ENCODE peak calls at places on chromosome 15, in six cellular contexts. H, Q, Z, M, W and X are unnamed samples.

GRCh38 chr15:60957111-60957510 is 272.0 kb downstream of the RORA start:
- DNase-seq in H (no peak), Q (no peak), Z (no peak), W (no peak), M (peak; percentile 46), X (no peak)

GRCh38 chr15:44193651-44194396 is 1.2 kb downstream of the FRMD5 start:
- DNase-seq in M (peak; percentile 55), H (peak; percentile 6), Z (peak; percentile 55), W (no peak), Q (no peak), X (peak; percentile 11)

GRCh38 chr15:70195808-70196304 is 98.1 kb upstream of the TLE3 start:
- DNase-seq in W (peak; percentile 37), H (no peak), Q (peak; percentile 76), M (peak; percentile 95), Z (no peak), X (no peak)

GRCh38 chr15:37133619-37134018 is 33.3 kb upstream of the MEIS2 start:
- DNase-seq in W (no peak), H (no peak), M (no peak), Z (peak; percentile 51), Q (no peak), X (peak; percentile 18)

GRCh38 chr15:66908503-66909095 is 156.8 kb upstream of the SMAD3 start:
- DNase-seq in Q (no peak), Z (no peak), H (no peak), M (no peak), W (no peak), X (no peak)

GRCh38 chr15:49621327-49622210 is 721 bp downstream of the DTWD1 start:
- DNase-seq in Q (no peak), W (no peak), Z (peak; percentile 48), H (peak; percentile 1), M (peak; percentile 23), X (peak; percentile 1)

GRCh38 chr15:78682013-78682651 is 41.1 kb upstream of the CHRNB4 start:
- DNase-seq in Q (no peak), Z (no peak), H (no peak), W (no peak), M (no peak), X (no peak)

GRCh38 chr15:66389098-66389858 is 2.6 kb downstream of the MAP2K1 start:
- DNase-seq in W (no peak), M (no peak), Q (no peak), H (no peak), Z (no peak), X (no peak)

GRCh38 chr15:64837502-64837901 is 4.2 kb upstream of the PLEKHO2 start:
- DNase-seq in H (peak; percentile 57), Q (no peak), W (no peak), M (no peak), Z (no peak), X (no peak)

GRCh38 chr15:81265944-81266775 is 57.8 kb downstream of the STARD5 start:
- DNase-seq in H (peak; percentile 81), Z (peak; percentile 80), W (peak; percentile 83), Q (peak; percentile 61), M (peak; percentile 42), X (peak; percentile 88)

GRCh38 chr15:39250001-39250400 is 330.9 kb upstream of the THBS1 start:
- DNase-seq in M (no peak), W (no peak), H (no peak), Q (no peak), Z (no peak), X (no peak)

GRCh38 chr15:93031103-93031464 is 57.9 kb downstream of the RGMA start:
- DNase-seq in M (no peak), Q (no peak), Z (no peak), H (no peak), W (peak; percentile 23), X (no peak)

GRCh38 chr15:79283252-79284048 is 928 bp downstream of the ANKRD34C start:
- DNase-seq in M (peak; percentile 24), Z (peak; percentile 34), W (no peak), Q (no peak), H (peak; percentile 21), X (peak; percentile 56)

GRCh38 chr15:73530649-73531048 is 87.7 kb downstream of the REC114 start:
- DNase-seq in M (peak; percentile 2), Z (no peak), W (no peak), H (no peak), Q (no peak), X (no peak)

GRCh38 chr15:35358824-35359223 is 187.1 kb downstream of the DPH6 start:
- DNase-seq in W (no peak), M (no peak), Z (no peak), Q (no peak), H (no peak), X (no peak)

GRCh38 chr15:73225358-73226015 is 143.3 kb downstream of the HCN4 start:
- DNase-seq in H (no peak), Z (no peak), Q (no peak), W (no peak), M (no peak), X (no peak)

GRCh38 chr15:99113547-99114271 is 8.8 kb downstream of the SYNM start:
- DNase-seq in W (no peak), H (no peak), Q (no peak), M (no peak), Z (no peak), X (no peak)

GRCh38 chr15:84658080-84658787 is at the start of gene NMB:
- DNase-seq in Q (no peak), W (peak; percentile 82), Z (peak; percentile 75), M (peak; percentile 50), H (peak; percentile 87), X (peak; percentile 80)

GRCh38 chr15:73753250-73754130 is at the start of gene INSYN1:
- DNase-seq in W (peak; percentile 47), M (peak; percentile 23), H (no peak), Z (no peak), Q (no peak), X (peak; percentile 32)

GRCh38 chr15:26873846-26874245 is 7.0 kb downstream of the GABRA5 start:
- DNase-seq in H (no peak), Z (no peak), W (no peak), M (peak; percentile 65), Q (no peak), X (no peak)

GRCh38 chr15:90145761-90146160 is 43.5 kb upstream of the IDH2 start:
- DNase-seq in M (no peak), W (no peak), Q (no peak), H (no peak), Z (no peak), X (no peak)

GRCh38 chr15:90153658-90154057 is 47.5 kb upstream of the SEMA4B start:
- DNase-seq in M (no peak), H (no peak), Z (no peak), Q (no peak), W (no peak), X (no peak)

GRCh38 chr15:90151989-90152645 is 49.0 kb upstream of the SEMA4B start:
- DNase-seq in W (peak; percentile 48), H (no peak), M (no peak), Z (no peak), Q (no peak), X (no peak)

GRCh38 chr15:90154246-90154645 is 46.9 kb upstream of the SEMA4B start:
- DNase-seq in M (no peak), Q (no peak), Z (no peak), W (no peak), H (no peak), X (no peak)

DNA sequence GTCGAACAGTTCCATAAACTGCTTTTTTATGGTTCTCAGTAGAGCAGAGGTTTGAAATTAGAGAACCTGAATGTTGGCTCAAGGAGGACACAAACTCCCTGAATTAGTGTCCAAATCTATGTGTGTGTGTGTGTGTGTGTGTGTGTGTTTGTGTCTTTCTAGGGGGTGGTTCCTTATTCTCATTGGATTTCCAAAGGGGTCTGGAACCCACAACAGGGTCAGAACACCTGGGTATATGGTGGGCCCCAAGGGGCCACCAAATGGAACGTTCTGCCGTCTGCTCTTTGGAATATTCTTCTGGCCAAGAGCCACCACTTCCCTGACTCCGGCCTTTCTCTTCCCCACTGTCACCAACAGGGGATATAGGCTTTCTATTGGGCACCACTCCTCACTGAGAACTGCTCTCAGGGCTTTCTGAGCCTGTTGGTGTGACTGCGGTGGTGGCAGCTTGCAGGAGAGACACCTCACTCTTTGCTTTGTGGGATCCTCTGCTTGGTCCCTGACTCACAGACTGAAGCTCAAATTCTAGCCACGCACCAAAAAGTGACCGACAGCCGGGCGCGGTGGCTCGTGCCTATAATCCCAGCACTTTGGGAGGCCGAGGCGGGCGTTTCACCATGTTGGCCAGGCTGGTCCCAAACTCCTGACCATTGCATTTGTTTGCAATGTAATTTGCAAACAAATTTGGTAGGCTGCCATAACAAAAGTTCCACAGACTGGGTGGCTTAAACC is 47.5 kb upstream of the IDH2 start:
- DNase-seq in M (no peak), H (no peak), Z (no peak), W (no peak), Q (no peak), X (no peak)
- H3K4me3 ChIP-seq in M (no peak overlapping the region), H (no peak overlapping the region), Z (no peak overlapping the region), W (no peak overlapping the region), Q (no peak overlapping the region), X (no peak overlapping the region)

GRCh38 chr15:77143606-77144005 is 72.7 kb upstream of the TSPAN3 start:
- DNase-seq in Z (no peak), H (no peak), W (no peak), Q (no peak), M (peak; percentile 33), X (no peak)

GRCh38 chr15:77144492-77145070 is 73.7 kb upstream of the TSPAN3 start:
- DNase-seq in H (no peak), Z (no peak), Q (peak; percentile 89), W (no peak), M (peak; percentile 98), X (peak; percentile 51)

GRCh38 chr15:77143191-77143590 is 72.3 kb upstream of the TSPAN3 start:
- DNase-seq in Q (no peak), Z (no peak), H (no peak), W (no peak), M (no peak), X (no peak)

GRCh38 chr15:77145370-77145769 is 74.5 kb upstream of the TSPAN3 start:
- DNase-seq in Z (no peak), W (no peak), H (no peak), Q (no peak), M (no peak), X (no peak)

GRCh38 chr15:77144028-77144427 is 73.1 kb upstream of the TSPAN3 start:
- DNase-seq in Q (no peak), W (no peak), H (no peak), Z (peak; percentile 66), M (peak; percentile 65), X (no peak)
- H3K4me3 ChIP-seq in Q (no peak overlapping the region), W (no peak overlapping the region), H (no peak overlapping the region), Z (no peak overlapping the region), M (peak overlapping the region; percentile 35), X (no peak overlapping the region)

DNA sequence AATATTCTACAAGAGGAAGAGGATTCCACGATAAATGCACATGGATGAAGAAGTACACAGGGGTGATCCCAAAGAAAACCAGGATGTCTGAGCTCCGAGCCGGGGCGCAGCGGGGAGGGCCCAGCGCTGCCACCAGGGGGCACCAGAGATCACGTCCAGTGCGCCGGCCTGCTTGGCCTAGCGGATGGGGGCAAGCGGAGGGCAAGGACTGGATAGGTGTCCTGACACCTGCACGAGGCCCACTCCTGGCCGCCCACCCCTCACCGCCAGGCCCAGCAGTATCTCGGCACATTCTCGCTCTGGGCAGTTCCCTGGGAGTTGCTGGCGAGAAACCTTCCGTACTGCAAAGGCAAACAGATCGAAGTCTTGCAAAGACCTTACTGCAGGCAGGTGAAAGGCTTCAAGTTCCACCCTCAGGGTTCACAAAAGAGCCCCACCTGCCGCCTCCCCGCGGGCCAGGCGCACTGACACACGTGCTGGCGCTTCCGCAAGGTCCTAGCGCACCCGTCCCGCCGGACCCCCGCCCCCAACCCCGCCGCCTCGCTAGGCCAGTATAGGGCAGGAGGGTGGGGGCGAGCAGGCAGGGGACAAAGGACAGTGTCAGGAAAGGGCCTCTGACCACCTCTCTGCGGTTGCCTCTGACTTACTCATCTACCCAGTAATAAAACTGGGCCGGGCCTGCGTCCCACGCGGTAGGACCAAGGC is 3.3 kb downstream of the ANKRD63 start:
- DNase-seq in H (peak; percentile 79), Q (no peak), Z (peak; percentile 54), M (no peak), W (peak; percentile 80), X (peak; percentile 70)
- H3K4me3 ChIP-seq in H (no peak overlapping the region), Q (no peak overlapping the region), Z (no peak overlapping the region), M (no peak overlapping the region), W (peak overlapping the region; percentile 19), X (peak overlapping the region; percentile 29)

GRCh38 chr15:90419738-90420487 is 31.9 kb downstream of the IQGAP1 start:
- DNase-seq in M (peak; percentile 90), H (no peak), W (no peak), Z (peak; percentile 80), Q (peak; percentile 59), X (peak; percentile 72)
- H3K4me3 ChIP-seq in M (peak overlapping the region; percentile 19), H (no peak overlapping the region), W (no peak overlapping the region), Z (no peak overlapping the region), Q (peak overlapping the region; percentile 38), X (peak overlapping the region; percentile 7)